ENCODE peak calls at places on chromosome 12, in six cellular contexts. X is colonic mucosa, P is right lobe of liver, U is cardiac muscle cell, J is prostate gland, O is adrenal gland. A is an unnamed sample. For H3K27me3 and H3K36me3, the result is how much of the 10 kb centered on the place peaks cover.

GRCh38 chr12:1117970-1118563 is 127.0 kb downstream of the ERC1 start:
- DNase-seq in X (peak), P (peak), U (peak), J (peak), O (peak), A (peak)

GRCh38 chr12:14605401-14605989 is 37.8 kb upstream of the PLBD1 start:
- DNase-seq in X (no peak), P (no peak), U (no peak), J (no peak), O (no peak), A (no peak)

GRCh38 chr12:120366884-120367251 is 2.1 kb downstream of the MSI1 start:
- DNase-seq in X (no peak), P (no peak), U (no peak), J (no peak), O (no peak), A (no peak)

GRCh38 chr12:76311796-76312195 is 36.4 kb downstream of the BBS10 start:
- DNase-seq in X (no peak), P (no peak), U (no peak), J (no peak), O (no peak), A (no peak)

GRCh38 chr12:101111441-101111840 is 98.6 kb downstream of the SLC5A8 start:
- DNase-seq in X (no peak), P (no peak), U (no peak), J (no peak), O (no peak), A (no peak)

GRCh38 chr12:7645395-7646177 is 20.1 kb downstream of the APOBEC1 start:
- DNase-seq in X (peak), P (no peak), U (peak), J (no peak), O (peak), A (peak)

GRCh38 chr12:108832730-108833354 is 24.5 kb downstream of the SSH1 start:
- DNase-seq in X (no peak), P (no peak), U (peak), J (peak), O (no peak), A (no peak)

GRCh38 chr12:94649349-94650142 is 811 bp downstream of the TMCC3 start:
- DNase-seq in X (peak), P (peak), U (peak), J (peak), O (peak), A (peak)

GRCh38 chr12:110971189-110971920 is 51.0 kb upstream of the MYL2 start:
- DNase-seq in X (no peak), P (no peak), U (no peak), J (no peak), O (no peak), A (no peak)

GRCh38 chr12:11719678-11720099 is 70.2 kb downstream of the ETV6 start:
- DNase-seq in X (no peak), P (peak), U (no peak), J (no peak), O (peak), A (peak)

GRCh38 chr12:44829045-44829444 is 47.1 kb downstream of the NELL2 start:
- DNase-seq in X (no peak), P (no peak), U (no peak), J (no peak), O (no peak), A (no peak)

GRCh38 chr12:92208613-92209121 is 63.0 kb upstream of the BTG1 start:
- DNase-seq in X (peak), P (no peak), U (peak), J (no peak), O (no peak), A (no peak)

GRCh38 chr12:92020983-92021664 is 124.5 kb downstream of the BTG1 start:
- DNase-seq in X (no peak), P (no peak), U (no peak), J (no peak), O (no peak), A (no peak)

GRCh38 chr12:108523365-108523764 is 8.3 kb downstream of the FICD start:
- DNase-seq in X (no peak), P (no peak), U (no peak), J (no peak), O (no peak), A (no peak)

GRCh38 chr12:113766880-113767878 is 198.9 kb downstream of the RBM19 start:
- DNase-seq in X (no peak), P (no peak), U (no peak), J (no peak), O (no peak), A (no peak)

GRCh38 chr12:107356266-107356936 is 263.1 kb upstream of the CRY1 start:
- DNase-seq in X (no peak), P (no peak), U (no peak), J (no peak), O (no peak), A (no peak)

GRCh38 chr12:68638721-68639395 is 28.2 kb downstream of the RAP1B start:
- DNase-seq in X (no peak), P (no peak), U (no peak), J (no peak), O (no peak), A (no peak)

GRCh38 chr12:20822925-20823324 is 12.4 kb downstream of the SLCO1B3 start:
- DNase-seq in X (no peak), P (no peak), U (no peak), J (no peak), O (no peak), A (no peak)

GRCh38 chr12:19288603-19289244 is 150.6 kb upstream of the AEBP2 start:
- DNase-seq in X (no peak), P (no peak), U (peak), J (no peak), O (no peak), A (peak)

GRCh38 chr12:123732251-123732650 is 20.1 kb downstream of the ATP6V0A2 start:
- DNase-seq in X (no peak), P (no peak), U (no peak), J (no peak), O (no peak), A (no peak)

GRCh38 chr12:94721173-94721572 is 70.8 kb upstream of the TMCC3 start:
- DNase-seq in X (no peak), P (no peak), U (no peak), J (no peak), O (no peak), A (no peak)

GRCh38 chr12:50070314-50071060 is 13.1 kb downstream of the ASIC1 start:
- DNase-seq in X (peak), P (peak), U (peak), J (peak), O (peak), A (peak)

GRCh38 chr12:94073441-94074051 is 74.8 kb upstream of the PLXNC1 start:
- DNase-seq in X (no peak), P (no peak), U (no peak), J (no peak), O (no peak), A (no peak)

GRCh38 chr12:94379479-94380113 is 80.1 kb downstream of the CEP83 start:
- DNase-seq in X (no peak), P (no peak), U (no peak), J (no peak), O (no peak), A (no peak)

GRCh38 chr12:84336231-84336630 is 576.4 kb downstream of the SLC6A15 start:
- DNase-seq in X (no peak), P (no peak), U (no peak), J (no peak), O (no peak), A (no peak)

GRCh38 chr12:76266797-76267196 is 81.4 kb downstream of the BBS10 start:
- DNase-seq in X (no peak), P (no peak), U (no peak), J (peak), O (peak), A (no peak)

GRCh38 chr12:96136129-96136528 is 58.0 kb upstream of the ELK3 start:
- DNase-seq in X (no peak), P (no peak), U (peak), J (no peak), O (no peak), A (no peak)

GRCh38 chr12:76158518-76159321 is 74.2 kb upstream of the NAP1L1 start:
- DNase-seq in X (peak), P (peak), U (peak), J (peak), O (peak), A (peak)

GRCh38 chr12:114399664-114400211 is 6.2 kb downstream of the TBX5 start:
- DNase-seq in X (peak), P (no peak), U (no peak), J (no peak), O (no peak), A (peak)

GRCh38 chr12:104720346-104721064 is 237.6 kb downstream of the SLC41A2 start:
- DNase-seq in X (peak), P (no peak), U (no peak), J (no peak), O (no peak), A (peak)

GRCh38 chr12:122001379-122002209 is 20.1 kb upstream of the BCL7A start:
- DNase-seq in X (no peak), P (no peak), U (no peak), J (peak), O (no peak), A (peak)

GRCh38 chr12:114841557-114842251 is 157.7 kb upstream of the TBX3 start:
- DNase-seq in X (no peak), P (no peak), U (no peak), J (no peak), O (no peak), A (peak)

GRCh38 chr12:120072472-120072871 is 44.1 kb downstream of the RAB35 start:
- DNase-seq in X (no peak), P (no peak), U (no peak), J (no peak), O (no peak), A (no peak)

GRCh38 chr12:119659289-119659897 is 8.5 kb upstream of the PRKAB1 start:
- DNase-seq in X (peak), P (no peak), U (peak), J (no peak), O (peak), A (peak)

DNA sequence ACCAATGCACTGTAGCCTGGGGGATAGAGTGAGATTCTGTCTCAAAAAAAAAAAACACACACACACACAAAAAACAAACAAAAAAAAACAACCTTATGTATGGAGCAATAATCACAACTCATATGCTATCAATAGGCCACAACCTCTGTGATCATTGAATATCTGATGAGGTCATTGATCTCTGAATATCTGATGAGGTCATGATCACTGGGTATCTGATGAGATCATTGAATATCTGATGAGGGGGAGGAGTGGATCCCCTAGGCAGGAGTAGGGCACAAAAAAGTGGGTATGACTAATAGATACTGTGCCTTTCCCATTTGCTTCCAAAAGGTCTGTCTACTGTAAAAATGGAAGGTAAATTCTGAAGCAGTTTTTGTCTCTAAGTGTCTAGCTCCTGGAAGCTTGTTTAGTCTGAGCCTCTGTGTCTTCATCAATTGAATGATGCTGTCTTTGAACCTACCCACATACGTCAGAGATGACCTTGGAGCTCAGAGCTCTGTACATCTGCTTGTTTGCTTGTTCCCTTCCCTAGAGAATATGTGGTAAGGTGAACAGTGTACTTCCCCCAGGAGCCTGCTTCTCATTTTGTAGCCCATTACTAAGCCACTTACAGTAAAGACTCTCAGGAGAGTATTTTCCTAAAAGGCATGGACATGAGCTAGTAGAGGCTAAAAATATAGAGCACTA is 13.6 kb downstream of the PAH start:
- DNase-seq in X (no peak), P (no peak), U (no peak), J (no peak), O (peak), A (no peak)
- H3K27me3 ChIP-seq in X (under half), P (under half), U (under half), J (under half), O (under half), A (under half)

GRCh38 chr12:46244997-46245396 is 23.8 kb downstream of the SLC38A1 start:
- DNase-seq in X (no peak), P (no peak), U (no peak), J (no peak), O (no peak), A (no peak)
- H3K4me3 ChIP-seq in X (no peak), P (no peak), U (no peak), J (no peak), O (no peak), A (no peak)

GRCh38 chr12:112170376-112170775 is 45.0 kb downstream of the TRAFD1 start:
- DNase-seq in X (no peak), P (no peak), U (no peak), J (no peak), O (no peak), A (peak)

GRCh38 chr12:112169966-112170365 is 44.6 kb downstream of the TRAFD1 start:
- DNase-seq in X (no peak), P (no peak), U (no peak), J (no peak), O (no peak), A (no peak)

GRCh38 chr12:112169086-112169872 is 43.9 kb downstream of the TRAFD1 start:
- DNase-seq in X (no peak), P (no peak), U (no peak), J (no peak), O (no peak), A (peak)

GRCh38 chr12:112172556-112173324 is 47.4 kb downstream of the TRAFD1 start:
- DNase-seq in X (no peak), P (no peak), U (no peak), J (no peak), O (no peak), A (no peak)

GRCh38 chr12:112170971-112171596 is 45.7 kb downstream of the TRAFD1 start:
- DNase-seq in X (no peak), P (no peak), U (no peak), J (no peak), O (no peak), A (peak)
- H3K36me3 ChIP-seq in X (under half), P (under half), U (under half), J (under half), O (under half), A (under half)

DNA sequence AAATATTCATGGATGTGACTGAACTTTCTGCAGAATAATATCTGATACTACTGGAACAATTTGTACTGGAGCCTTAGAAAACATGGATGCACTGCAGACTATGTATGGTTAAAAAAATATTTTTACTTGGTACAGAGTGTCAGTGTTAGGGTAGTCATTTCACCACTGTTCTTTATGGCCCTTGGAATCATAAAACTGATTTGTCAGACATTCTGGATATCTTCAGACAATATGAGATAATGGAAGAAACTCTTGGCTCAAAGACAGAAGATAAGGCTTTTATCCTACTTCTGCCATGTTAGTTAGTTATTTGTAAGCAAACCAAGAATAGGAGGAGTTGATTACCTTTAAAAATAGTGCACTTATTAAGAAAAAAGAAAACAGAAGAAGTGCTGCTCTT is 209.4 kb downstream of the LRIG3 start:
- DNase-seq in X (no peak), P (no peak), U (no peak), J (no peak), O (no peak), A (no peak)
- H3K27me3 ChIP-seq in X (under half), P (under half), U (under half), J (under half), O (under half), A (under half)

DNA sequence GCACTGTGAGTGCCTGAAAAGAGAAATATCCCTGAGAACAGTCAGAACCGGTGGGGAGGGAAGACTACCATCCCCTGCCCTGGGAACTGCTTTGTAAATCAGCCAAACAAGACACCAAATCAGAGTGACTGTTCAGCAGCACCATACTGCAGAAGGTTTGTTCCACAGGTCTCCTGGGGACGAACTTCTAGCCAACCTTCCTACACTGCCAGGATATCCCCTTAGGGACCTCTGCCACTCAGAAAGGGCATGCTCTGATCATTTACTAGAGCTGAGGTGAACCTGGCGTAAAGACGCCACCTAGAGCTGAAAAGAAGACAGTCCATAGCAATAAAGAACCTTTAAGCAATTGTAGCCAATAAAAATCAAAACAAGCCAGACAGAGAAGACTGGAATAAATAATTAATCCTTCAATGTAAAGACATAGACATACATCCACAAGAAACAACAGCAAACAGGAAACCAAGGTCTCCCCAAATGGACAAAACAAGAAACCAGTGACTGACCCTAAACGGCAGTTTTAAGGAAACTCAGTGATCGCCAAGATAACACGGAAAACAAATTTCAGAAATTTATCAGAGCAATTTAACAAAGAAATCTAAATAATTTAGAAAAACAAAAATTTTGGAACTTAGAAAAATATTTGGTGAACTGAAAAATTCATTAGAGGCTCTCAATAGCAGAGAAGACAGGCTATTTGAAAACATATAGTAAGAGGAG is 228.1 kb upstream of the AMIGO2 start:
- DNase-seq in X (peak), P (peak), U (peak), J (peak), O (peak), A (peak)
- H3K4me3 ChIP-seq in X (no peak), P (no peak), U (no peak), J (no peak), O (no peak), A (no peak)

GRCh38 chr12:133192847-133193246 is 11.6 kb downstream of the ZNF268 start:
- DNase-seq in X (no peak), P (no peak), U (no peak), J (no peak), O (no peak), A (no peak)

DNA sequence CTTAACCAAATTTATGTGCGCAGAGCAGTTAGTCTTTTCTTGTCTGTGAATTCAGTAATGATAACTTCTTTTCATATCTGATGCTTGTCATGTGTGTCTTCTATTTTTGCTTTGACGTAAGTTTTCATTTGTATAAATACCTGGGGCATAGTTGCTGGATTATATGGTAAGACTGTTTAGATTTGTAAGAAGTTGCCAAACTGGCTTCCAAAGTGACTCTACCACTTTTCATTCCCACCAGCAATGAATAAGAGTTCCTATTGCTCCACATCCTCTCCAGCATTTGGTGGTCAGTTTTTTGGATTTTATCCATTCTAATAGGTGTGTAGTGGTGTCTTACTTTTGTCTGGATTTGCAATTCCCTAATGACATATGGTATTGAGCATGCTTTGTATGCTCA is 8.9 kb downstream of the ZNF268 start:
- DNase-seq in X (no peak), P (no peak), U (no peak), J (no peak), O (no peak), A (no peak)
- H3K36me3 ChIP-seq in X (half or more), P (under half), U (half or more), J (half or more), O (under half), A (half or more)

DNA sequence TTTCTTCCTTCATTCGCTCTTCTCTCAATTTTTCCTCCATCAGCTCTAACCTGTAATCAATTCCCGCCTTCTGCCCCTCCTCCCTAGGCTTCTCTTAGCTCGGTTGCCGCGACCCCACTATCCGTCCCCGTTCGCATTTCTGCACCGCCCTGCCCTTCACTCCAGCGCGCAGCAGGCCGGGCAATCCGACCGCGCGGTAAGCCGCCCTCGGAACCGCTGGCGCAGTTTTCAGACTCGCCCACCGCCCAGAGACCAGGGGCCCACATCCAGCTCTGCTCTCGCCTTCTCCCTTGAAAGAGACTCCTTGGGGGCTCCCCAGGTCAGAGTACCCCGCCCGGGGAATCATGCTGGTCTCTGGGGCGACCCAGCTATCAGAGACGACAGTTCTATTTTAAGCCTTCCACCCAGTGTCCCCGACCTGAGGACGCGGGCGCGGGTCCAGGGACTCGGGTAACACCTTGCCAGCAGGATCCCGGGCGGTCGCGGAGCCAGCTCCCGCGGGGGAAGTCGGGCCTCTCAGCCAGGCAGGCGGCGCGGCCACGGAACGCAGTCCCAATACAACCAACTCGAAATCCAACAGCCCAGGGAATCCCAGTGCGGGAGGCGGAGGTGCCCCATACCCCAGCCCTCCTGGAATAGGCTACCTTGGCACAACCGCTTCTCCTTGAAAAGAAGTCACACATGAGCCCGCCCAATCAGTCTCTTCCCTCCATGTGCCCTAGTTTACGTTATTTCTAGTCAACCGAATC is 5.7 kb upstream of the SLC38A4 start:
- DNase-seq in X (no peak), P (peak), U (peak), J (peak), O (peak), A (peak)
- H3K27me3 ChIP-seq in X (under half), P (under half), U (half or more), J (under half), O (under half), A (under half)

GRCh38 chr12:16198884-16199283 is 78.6 kb downstream of the SLC15A5 start:
- DNase-seq in X (no peak), P (no peak), U (no peak), J (no peak), O (no peak), A (peak)
- H3K4me3 ChIP-seq in X (no peak), P (no peak), U (no peak), J (no peak), O (no peak), A (no peak)